ENCODE peak calls at places on chromosomes 4 and X, in seven cellular contexts. P, Y, I, E, J, Q and L are unnamed samples.

GRCh38 chrX:70755850-70756249 is 152.7 kb downstream of the TEX11 start:
- DNase-seq in P (no peak), Y (no peak), I (no peak), E (no peak), J (no peak), Q (no peak), L (no peak)

GRCh38 chrX:10597871-10598270 is 22.5 kb downstream of the MID1 start:
- DNase-seq in P (no peak), Y (no peak), I (no peak), E (no peak), J (no peak), Q (no peak), L (no peak)

GRCh38 chr4:140109626-140110213 is 44.3 kb downstream of the MAML3 start:
- DNase-seq in P (no peak), Y (peak; percentile 50), I (no peak), E (no peak), J (no peak), Q (no peak), L (no peak)

GRCh38 chrX:119693032-119693995 is at the start of gene SEPTIN6:
- DNase-seq in P (peak; percentile 74), Y (peak; percentile 88), I (peak; percentile 70), E (peak; percentile 49), J (peak; percentile 72), Q (peak; percentile 88), L (peak; percentile 20)

GRCh38 chr4:142282870-142283431 is 563.1 kb downstream of the INPP4B start:
- DNase-seq in P (no peak), Y (no peak), I (no peak), E (no peak), J (no peak), Q (no peak), L (no peak)

GRCh38 chrX:119481218-119481875 is 13.1 kb downstream of the SLC25A5 start:
- DNase-seq in P (peak; percentile 40), Y (peak; percentile 38), I (peak; percentile 68), E (no peak), J (peak; percentile 84), Q (no peak), L (no peak)

GRCh38 chrX:37912286-37912685 is 64.9 kb upstream of the DYNLT3 start:
- DNase-seq in P (no peak), Y (no peak), I (no peak), E (no peak), J (no peak), Q (no peak), L (no peak)

GRCh38 chr4:76736434-76736833 is 161.5 kb downstream of the SOWAHB start:
- DNase-seq in P (no peak), Y (no peak), I (no peak), E (no peak), J (no peak), Q (no peak), L (no peak)

GRCh38 chrX:104134583-104135261 is 22.1 kb downstream of the SLC25A53 start:
- DNase-seq in P (no peak), Y (no peak), I (no peak), E (no peak), J (no peak), Q (no peak), L (no peak)

GRCh38 chrX:104136241-104137019 is 20.4 kb downstream of the SLC25A53 start:
- DNase-seq in P (peak; percentile 62), Y (peak; percentile 62), I (peak; percentile 33), E (peak; percentile 70), J (peak; percentile 72), Q (no peak), L (peak; percentile 90)

GRCh38 chrX:104137496-104137895 is 19.3 kb downstream of the SLC25A53 start:
- DNase-seq in P (no peak), Y (no peak), I (no peak), E (no peak), J (no peak), Q (no peak), L (no peak)

GRCh38 chrX:104130808-104131207 is 18.5 kb downstream of the ZCCHC18 start:
- DNase-seq in P (no peak), Y (no peak), I (no peak), E (no peak), J (no peak), Q (no peak), L (no peak)

DNA sequence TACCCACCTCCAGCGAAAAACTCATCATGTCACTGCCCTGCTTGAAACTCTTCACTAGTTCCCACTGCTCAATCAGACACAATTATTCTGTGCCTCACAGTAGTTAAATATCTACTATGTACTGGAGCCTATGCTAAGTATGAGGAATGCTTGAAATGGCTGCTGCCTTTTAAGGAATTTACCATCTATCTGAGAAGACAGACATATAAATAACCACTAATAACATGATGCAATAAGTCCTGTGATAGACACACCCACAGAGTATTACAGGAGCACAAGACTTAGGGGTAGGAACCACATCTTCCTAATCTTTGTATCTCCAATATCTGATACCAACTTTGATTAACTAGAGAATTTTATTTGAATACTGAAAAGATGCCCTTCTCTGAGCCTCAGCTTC is 21.1 kb downstream of the SLC25A53 start:
- DNase-seq in P (no peak), Y (no peak), I (no peak), E (no peak), J (no peak), Q (no peak), L (no peak)
- H3K4me3 ChIP-seq in P (peak overlapping the region; percentile 44), Y (no peak overlapping the region), I (no peak overlapping the region), E (peak overlapping the region; percentile 50), J (no peak overlapping the region), Q (no peak overlapping the region), L (no peak overlapping the region)

GRCh38 chr4:162644346-162644745 is 480.5 kb upstream of the FSTL5 start:
- DNase-seq in P (no peak), Y (no peak), I (no peak), E (no peak), J (no peak), Q (no peak), L (no peak)

GRCh38 chr4:162650166-162650565 is 486.4 kb upstream of the FSTL5 start:
- DNase-seq in P (no peak), Y (no peak), I (no peak), E (no peak), J (no peak), Q (no peak), L (no peak)

GRCh38 chr4:162640152-162640551 is 476.4 kb upstream of the FSTL5 start:
- DNase-seq in P (no peak), Y (no peak), I (no peak), E (no peak), J (no peak), Q (no peak), L (no peak)

DNA sequence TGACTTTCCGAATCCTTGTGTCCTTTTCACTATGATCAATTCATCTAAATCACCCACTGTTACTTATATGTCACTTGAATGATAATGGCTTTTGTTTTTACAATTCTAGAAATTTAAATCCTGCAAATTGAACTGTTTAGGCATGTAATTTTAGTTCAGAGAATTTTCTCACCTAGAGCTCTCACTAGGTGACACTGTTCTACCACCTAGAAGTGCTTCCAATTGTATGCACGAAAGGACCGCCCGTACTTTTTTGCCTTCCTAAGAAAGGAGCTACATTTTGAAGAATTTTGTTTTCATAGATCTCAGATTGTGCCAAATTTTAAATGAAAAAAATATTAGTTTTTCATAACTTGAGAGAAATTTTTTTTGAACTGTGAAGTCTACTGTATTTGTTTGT is 481.6 kb upstream of the FSTL5 start:
- DNase-seq in P (no peak), Y (no peak), I (no peak), E (no peak), J (no peak), Q (no peak), L (peak; percentile 22)
- TF ChIP-seq CTCF in P (peak; percentile 35), Y (peak; percentile 55), I (peak; percentile 59), E (peak; percentile 53), J (peak; percentile 32), Q (no peak), L (peak; percentile 45)

GRCh38 chr4:40579983-40580382 is 49.7 kb downstream of the RBM47 start:
- DNase-seq in P (no peak), Y (no peak), I (no peak), E (no peak), J (no peak), Q (no peak), L (peak; percentile 58)

GRCh38 chr4:40576651-40577480 is 52.8 kb downstream of the RBM47 start:
- DNase-seq in P (peak; percentile 79), Y (no peak), I (peak; percentile 87), E (peak; percentile 85), J (peak; percentile 85), Q (peak; percentile 91), L (no peak)

GRCh38 chr4:40581254-40582140 is 48.2 kb downstream of the RBM47 start:
- DNase-seq in P (no peak), Y (no peak), I (no peak), E (no peak), J (no peak), Q (no peak), L (no peak)

GRCh38 chr4:40575846-40576245 is 53.8 kb downstream of the RBM47 start:
- DNase-seq in P (no peak), Y (no peak), I (no peak), E (no peak), J (no peak), Q (no peak), L (no peak)

DNA sequence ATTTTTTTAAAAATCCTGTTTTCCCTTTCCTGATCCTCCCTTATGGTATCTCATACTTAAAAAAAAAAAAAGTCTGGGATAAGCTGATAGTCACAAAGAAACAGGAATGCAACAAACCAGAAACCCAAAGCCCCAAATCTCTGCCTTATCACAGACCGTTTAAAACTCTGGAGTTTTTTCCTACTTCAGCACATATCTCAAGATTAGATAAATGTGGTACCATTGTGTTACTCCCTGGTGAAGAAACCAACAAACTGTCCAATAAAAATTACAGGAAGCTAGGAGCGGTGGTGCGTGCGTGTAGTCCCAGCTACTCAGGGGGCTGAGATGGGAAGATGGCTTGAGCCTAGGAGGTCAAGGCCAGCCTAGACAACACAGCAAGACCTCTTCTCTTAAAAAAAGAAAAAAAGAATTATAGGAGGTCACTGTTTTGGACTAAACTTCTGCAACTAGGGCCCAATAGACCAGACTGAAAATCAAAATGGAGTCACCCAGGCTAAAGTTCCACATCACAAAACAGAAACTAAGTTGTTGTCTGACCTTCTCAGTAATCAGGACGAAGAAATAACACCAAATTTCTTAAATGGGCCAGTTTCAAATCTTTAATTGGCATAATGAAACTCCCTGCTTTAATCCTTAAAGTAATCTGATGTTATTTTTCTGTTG is 51.9 kb downstream of the RBM47 start:
- DNase-seq in P (no peak), Y (no peak), I (no peak), E (no peak), J (no peak), Q (no peak), L (no peak)
- H3K4me3 ChIP-seq in P (no peak overlapping the region), Y (no peak overlapping the region), I (no peak overlapping the region), E (no peak overlapping the region), J (no peak overlapping the region), Q (no peak overlapping the region), L (no peak overlapping the region)

GRCh38 chr4:180101348-180102083 is 2141.7 kb upstream of the TENM3 start:
- DNase-seq in P (no peak), Y (no peak), I (no peak), E (no peak), J (no peak), Q (peak; percentile 46), L (no peak)

GRCh38 chr4:180103794-180104193 is 2139.4 kb upstream of the TENM3 start:
- DNase-seq in P (no peak), Y (no peak), I (no peak), E (no peak), J (no peak), Q (no peak), L (no peak)

GRCh38 chr4:180099962-180100361 is 2143.2 kb upstream of the TENM3 start:
- DNase-seq in P (no peak), Y (no peak), I (no peak), E (no peak), J (no peak), Q (no peak), L (no peak)

GRCh38 chr4:180098601-180099000 is 2144.6 kb upstream of the TENM3 start:
- DNase-seq in P (no peak), Y (no peak), I (no peak), E (no peak), J (no peak), Q (no peak), L (no peak)

DNA sequence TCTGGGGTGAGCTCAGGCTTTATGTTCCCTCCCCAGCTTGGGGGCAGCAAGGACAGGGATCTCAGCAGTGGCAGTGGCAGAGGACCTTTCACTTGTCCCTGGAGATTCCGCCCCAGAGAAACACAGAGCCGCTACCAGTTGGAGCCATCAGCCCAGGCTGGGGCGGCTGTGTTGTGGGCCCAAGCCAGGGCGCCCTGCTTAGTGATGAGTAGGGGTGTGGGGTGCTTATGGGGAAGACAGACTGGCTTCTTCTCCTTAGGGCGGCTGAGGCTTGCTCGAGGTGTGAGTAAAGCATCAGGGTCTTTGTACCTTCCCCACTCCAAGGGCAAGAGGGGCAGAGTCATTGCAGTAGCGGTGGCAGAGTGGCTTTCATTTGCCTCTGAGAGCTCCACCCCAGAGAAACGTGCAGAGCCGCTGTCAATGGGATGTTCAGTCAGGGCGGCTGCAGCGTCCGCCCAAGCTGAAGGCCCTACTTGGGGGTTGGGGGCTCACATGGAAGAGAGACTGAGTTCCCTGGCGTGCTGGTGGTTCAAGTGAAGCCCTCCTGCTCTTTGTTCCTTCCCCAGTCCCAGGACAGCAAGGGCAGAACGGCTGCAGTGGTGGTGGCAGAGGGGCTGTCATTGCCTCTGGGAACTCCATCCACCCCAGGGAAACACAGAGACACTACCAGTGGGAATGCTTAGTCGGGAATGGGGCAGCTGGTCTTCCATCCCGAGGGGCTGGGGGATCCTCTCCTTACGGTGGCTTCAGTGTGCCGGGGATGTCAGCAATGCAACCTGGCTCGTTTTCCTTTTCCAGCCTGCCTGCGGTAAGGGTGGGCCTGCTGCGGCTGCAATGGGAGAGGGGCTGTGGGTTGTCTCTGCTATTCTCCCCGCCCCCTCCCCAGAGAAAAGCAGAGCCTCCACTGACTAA is 2142.5 kb upstream of the TENM3 start:
- DNase-seq in P (no peak), Y (no peak), I (no peak), E (no peak), J (no peak), Q (peak; percentile 41), L (no peak)
- TF ChIP-seq CTCF in P (no peak), Y (no peak), I (no peak), E (no peak), J (no peak), Q (no peak), L (no peak)